ENCODE peak calls at places on chromosomes 16 and 17, in five cellular contexts. B, X, V, W and E are unnamed samples.

GRCh38 chr17:2797632-2798031 is 1.4 kb downstream of the RAP1GAP2 start:
- DNase-seq in B (no peak), X (no peak), V (no peak), W (peak), E (no peak)

GRCh38 chr16:47504599-47504998 is 43.5 kb downstream of the PHKB start:
- DNase-seq in B (no peak), X (no peak), V (no peak), W (no peak), E (no peak)

GRCh38 chr17:43936434-43936833 is 5.8 kb downstream of the PPY start:
- DNase-seq in B (no peak), X (no peak), V (no peak), W (no peak), E (no peak)

GRCh38 chr17:78771758-78772382 is 10.2 kb downstream of the CYTH1 start:
- DNase-seq in B (no peak), X (peak), V (no peak), W (no peak), E (no peak)

GRCh38 chr16:73183678-73184092 is 135.8 kb upstream of the ZFHX3 start:
- DNase-seq in B (no peak), X (no peak), V (no peak), W (peak), E (no peak)

GRCh38 chr17:42287305-42288077 is 807 bp upstream of the STAT5A start:
- DNase-seq in B (no peak), X (peak), V (peak), W (peak), E (no peak)

GRCh38 chr16:54655171-54655590 is 275.5 kb upstream of the IRX5 start:
- DNase-seq in B (no peak), X (no peak), V (no peak), W (no peak), E (no peak)

GRCh38 chr16:88833086-88833485 is 21.4 kb upstream of the APRT start:
- DNase-seq in B (no peak), X (no peak), V (no peak), W (no peak), E (no peak)

GRCh38 chr17:34665150-34665802 is 85.9 kb downstream of the TMEM132E start:
- DNase-seq in B (no peak), X (no peak), V (no peak), W (peak), E (no peak)

GRCh38 chr17:64741924-64742670 is 80.0 kb upstream of the SMURF2 start:
- DNase-seq in B (no peak), X (no peak), V (no peak), W (no peak), E (no peak)

GRCh38 chr17:43832168-43832975 is 574 bp downstream of the MPP3 start:
- DNase-seq in B (peak), X (no peak), V (no peak), W (peak), E (peak)

GRCh38 chr17:75773808-75774470 is 8.9 kb upstream of the GALK1 start:
- DNase-seq in B (no peak), X (no peak), V (no peak), W (peak), E (no peak)

GRCh38 chr16:86117235-86117634 is 218.3 kb downstream of the IRF8 start:
- DNase-seq in B (no peak), X (no peak), V (no peak), W (no peak), E (no peak)

GRCh38 chr17:65194670-65195334 is 57.6 kb downstream of the RGS9 start:
- DNase-seq in B (no peak), X (no peak), V (no peak), W (no peak), E (no peak)

GRCh38 chr17:66593116-66593515 is 241.8 kb upstream of the CACNG5 start:
- DNase-seq in B (no peak), X (no peak), V (no peak), W (no peak), E (no peak)
- TF ChIP-seq REST in B (no peak), X (no peak), V (no peak), W (no peak), E (no peak)

GRCh38 chr17:70454377-70454776 is 285.0 kb downstream of the KCNJ2 start:
- DNase-seq in B (no peak), X (no peak), V (no peak), W (no peak), E (no peak)
- TF ChIP-seq GABPA in B (no peak), X (no peak), V (no peak), W (no peak), E (no peak)

GRCh38 chr17:29145289-29146058 is 34.7 kb downstream of the MYO18A start:
- DNase-seq in B (peak), X (no peak), V (peak), W (peak), E (peak)
- TF ChIP-seq REST in B (no peak), X (no peak), V (no peak), W (no peak), E (no peak)

GRCh38 chr17:37494971-37495370 is 5.3 kb downstream of the DUSP14 start:
- DNase-seq in B (peak), X (no peak), V (no peak), W (no peak), E (no peak)
- TF ChIP-seq GABPA in B (no peak), X (no peak), V (no peak), W (no peak), E (no peak)

GRCh38 chr17:49002766-49003165 is 5.6 kb downstream of the IGF2BP1 start:
- DNase-seq in B (no peak), X (no peak), V (no peak), W (no peak), E (no peak)

GRCh38 chr17:49002331-49002730 is 5.1 kb downstream of the IGF2BP1 start:
- DNase-seq in B (no peak), X (no peak), V (no peak), W (no peak), E (no peak)

GRCh38 chr17:49001671-49002070 is 4.5 kb downstream of the IGF2BP1 start:
- DNase-seq in B (no peak), X (no peak), V (no peak), W (no peak), E (no peak)

GRCh38 chr17:49005140-49005539 is 8.0 kb downstream of the IGF2BP1 start:
- DNase-seq in B (peak), X (no peak), V (no peak), W (no peak), E (no peak)

DNA sequence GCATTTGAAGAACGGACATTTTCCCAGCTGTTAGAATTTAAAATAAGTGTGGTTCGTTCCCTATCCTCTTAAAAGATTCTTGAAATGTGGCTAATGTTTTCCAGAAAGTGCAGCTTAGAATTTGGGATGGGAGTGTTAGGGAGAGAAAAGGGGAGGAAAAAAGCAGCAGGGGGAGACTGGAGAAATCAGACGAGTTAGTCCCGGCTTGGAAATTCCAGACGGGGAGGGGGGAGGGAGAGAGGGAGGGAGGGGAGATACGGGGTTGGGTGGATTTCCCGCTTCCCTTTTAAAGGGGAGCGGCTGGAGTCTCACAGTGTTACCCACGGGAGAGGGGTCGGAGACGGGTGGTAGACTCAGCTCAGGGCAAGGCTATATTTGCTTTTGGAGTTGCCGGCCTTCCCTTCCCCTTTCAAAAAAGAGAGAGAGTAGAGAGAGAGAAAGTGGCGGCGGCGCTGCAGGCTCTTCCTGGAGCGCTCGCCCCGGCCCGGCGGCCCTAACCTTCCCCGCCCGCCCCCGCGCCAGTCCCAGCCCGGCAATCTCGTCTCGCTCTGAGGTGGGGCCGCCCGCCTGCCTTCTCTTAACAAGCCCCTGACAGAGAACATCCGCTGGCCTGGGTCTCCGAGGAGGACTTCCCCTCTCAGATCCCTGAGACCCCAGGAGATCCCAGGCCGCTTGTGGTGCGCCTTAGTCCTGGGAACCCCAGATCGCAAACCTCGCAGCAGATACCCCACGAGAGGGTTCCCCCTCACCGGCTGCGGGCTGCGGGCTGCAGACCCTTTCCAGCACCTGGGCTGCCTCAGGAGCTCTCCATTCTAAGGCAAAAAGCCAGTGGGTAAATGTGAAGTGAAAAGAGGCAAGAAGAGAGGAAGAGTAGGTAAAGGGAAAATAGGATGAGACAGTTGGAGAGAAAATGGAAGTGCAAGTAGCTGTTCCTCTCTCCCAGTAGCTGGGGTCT is 6.6 kb downstream of the IGF2BP1 start:
- DNase-seq in B (no peak), X (no peak), V (peak), W (no peak), E (no peak)
- TF ChIP-seq REST in B (no peak), X (no peak), V (no peak), W (no peak), E (no peak)

DNA sequence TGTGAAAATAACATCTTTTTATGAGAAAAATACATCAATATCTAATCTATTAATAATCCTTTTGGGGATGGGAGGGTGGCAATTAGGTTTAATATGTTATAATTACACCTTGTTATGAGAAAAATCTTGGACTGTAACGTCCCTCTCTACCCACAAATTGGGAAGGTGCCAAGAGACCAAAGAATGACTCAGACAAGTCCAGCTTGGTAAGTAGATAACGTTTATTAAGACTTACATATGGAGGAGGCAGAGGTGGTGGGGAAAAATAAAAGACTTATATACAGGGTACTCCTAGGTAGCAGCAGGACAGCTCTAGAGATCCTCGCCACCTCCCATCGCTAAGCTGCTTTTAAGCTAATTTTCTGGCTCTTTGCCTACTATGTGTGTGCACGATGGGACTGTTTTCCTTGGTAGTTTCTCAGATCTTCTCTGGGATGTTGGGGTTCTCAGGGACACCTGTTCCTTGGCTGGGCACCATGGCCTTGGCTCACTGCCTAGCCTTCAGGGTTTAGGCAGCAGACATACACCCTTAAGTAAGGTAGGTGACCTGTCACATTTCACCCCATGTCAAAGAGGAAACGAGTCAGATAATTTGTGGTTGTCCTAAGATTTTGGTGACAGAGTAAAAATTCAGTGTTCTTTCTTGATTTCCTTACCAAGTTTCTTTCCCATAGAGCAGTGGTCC is 31.5 kb downstream of the RBL2 start:
- DNase-seq in B (no peak), X (no peak), V (no peak), W (no peak), E (no peak)
- TF ChIP-seq GABPA in B (no peak), X (no peak), V (no peak), W (no peak), E (no peak)

GRCh38 chr17:17356931-17357270 is 53.7 kb downstream of the NT5M start:
- DNase-seq in B (no peak), X (no peak), V (no peak), W (peak), E (no peak)
- TF ChIP-seq REST in B (no peak), X (no peak), V (no peak), W (no peak), E (no peak)

GRCh38 chr16:61148930-61149329 is 887.3 kb downstream of the CDH8 start:
- DNase-seq in B (peak), X (no peak), V (no peak), W (no peak), E (no peak)

GRCh38 chr16:61150351-61150750 is 885.9 kb downstream of the CDH8 start:
- DNase-seq in B (no peak), X (no peak), V (no peak), W (no peak), E (no peak)

GRCh38 chr16:61149709-61150108 is 886.5 kb downstream of the CDH8 start:
- DNase-seq in B (no peak), X (no peak), V (no peak), W (no peak), E (no peak)

GRCh38 chr16:61146429-61146828 is 889.8 kb downstream of the CDH8 start:
- DNase-seq in B (no peak), X (no peak), V (no peak), W (no peak), E (no peak)
- TF ChIP-seq GABPA in B (no peak), X (no peak), V (no peak), W (no peak), E (no peak)